ENCODE peak calls at places on chromosomes 5 and 9, in six cellular contexts. B is GM23248, Y is immature natural killer cell, P is SHP77, Q is A549, Z is upper lobe of right lung. U is an unnamed sample.

GRCh38 chr9:136010176-136010575 is 49.0 kb upstream of the UBAC1 start:
- DNase-seq in B (no peak), Y (no peak), P (no peak), Q (no peak), Z (no peak), U (no peak)

GRCh38 chr5:95730011-95730700 is 980 bp upstream of the RHOBTB3 start:
- DNase-seq in B (peak; percentile 43), Y (no peak), P (no peak), Q (no peak), Z (no peak), U (no peak)

GRCh38 chr5:151905639-151906038 is 19.0 kb downstream of the GLRA1 start:
- DNase-seq in B (no peak), Y (no peak), P (no peak), Q (no peak), Z (no peak), U (no peak)

GRCh38 chr9:99189887-99190596 is 31.7 kb downstream of the ALG2 start:
- DNase-seq in B (no peak), Y (no peak), P (no peak), Q (no peak), Z (no peak), U (no peak)

GRCh38 chr9:17578911-17579793 is at the start of gene SH3GL2:
- DNase-seq in B (peak; percentile 39), Y (no peak), P (no peak), Q (peak; percentile 35), Z (peak; percentile 84), U (peak; percentile 28)

GRCh38 chr5:67166460-67166871 is 30.1 kb downstream of the CD180 start:
- DNase-seq in B (no peak), Y (peak; percentile 58), P (no peak), Q (no peak), Z (peak; percentile 89), U (peak; percentile 37)

GRCh38 chr5:78824826-78825225 is 160.3 kb downstream of the ARSB start:
- DNase-seq in B (no peak), Y (no peak), P (no peak), Q (no peak), Z (no peak), U (no peak)

GRCh38 chr5:134183481-134183880 is 6.7 kb upstream of the SKP1 start:
- DNase-seq in B (no peak), Y (no peak), P (no peak), Q (no peak), Z (no peak), U (no peak)

U was measured in thyroid gland.